ENCODE peak calls at places on chromosomes 13 and 19, in five cellular contexts. C is neuronal stem cell, O is H9, X is H1, E is mesendoderm. T is an unnamed sample.
A peak's percentile ranks its signal among the peaks of the same experiment; 100 is the strongest.

GRCh38 chr19:648904-649733 is 9.4 kb downstream of the FGF22 start:
- DNase-seq in C (no peak), O (no peak), X (no peak), E (no peak), T (no peak)

GRCh38 chr19:2477141-2477710 is 1.3 kb downstream of the GADD45B start:
- DNase-seq in C (no peak), O (no peak), X (peak; percentile 63), E (no peak), T (peak; percentile 47)

GRCh38 chr13:24264976-24265375 is 44.4 kb upstream of the C1QTNF9 start:
- DNase-seq in C (no peak), O (no peak), X (no peak), E (no peak), T (no peak)

GRCh38 chr19:18995804-18996241 is 37.5 kb downstream of the SUGP2 start:
- DNase-seq in C (peak; percentile 38), O (peak; percentile 88), X (peak; percentile 59), E (peak; percentile 94), T (peak; percentile 92)

GRCh38 chr19:51094696-51095279 is 12.1 kb upstream of the KLK14 start:
- DNase-seq in C (peak; percentile 72), O (peak; percentile 75), X (peak; percentile 83), E (peak; percentile 60), T (peak; percentile 17)

GRCh38 chr13:32695602-32696250 is 109.5 kb downstream of the PDS5B start:
- DNase-seq in C (no peak), O (no peak), X (no peak), E (no peak), T (no peak)

GRCh38 chr13:20399961-20400360 is 125.7 kb downstream of the CRYL1 start:
- DNase-seq in C (no peak), O (no peak), X (no peak), E (no peak), T (no peak)

GRCh38 chr13:74203576-74203975 is 69.4 kb upstream of the KLF12 start:
- DNase-seq in C (no peak), O (no peak), X (no peak), E (no peak), T (no peak)

GRCh38 chr19:6489278-6490061 is 7.9 kb upstream of the DENND1C start:
- DNase-seq in C (no peak), O (no peak), X (no peak), E (no peak), T (no peak)

GRCh38 chr13:97753269-97753668 is 200.2 kb upstream of the IPO5 start:
- DNase-seq in C (no peak), O (no peak), X (no peak), E (peak; percentile 19), T (no peak)

GRCh38 chr13:21526707-21527454 is 67.8 kb upstream of the ZDHHC20 start:
- DNase-seq in C (no peak), O (no peak), X (no peak), E (no peak), T (no peak)

GRCh38 chr19:51259348-51260245 is 8.7 kb downstream of the SIGLECL1 start:
- DNase-seq in C (peak; percentile 33), O (peak; percentile 54), X (peak; percentile 69), E (peak; percentile 62), T (peak; percentile 6)

GRCh38 chr19:40831502-40832430 is 18.5 kb downstream of the CYP2A6 start:
- DNase-seq in C (no peak), O (no peak), X (no peak), E (no peak), T (peak; percentile 98)

GRCh38 chr13:74200081-74200480 is 65.9 kb upstream of the KLF12 start:
- DNase-seq in C (no peak), O (no peak), X (no peak), E (peak; percentile 23), T (no peak)

GRCh38 chr19:19170053-19170945 is at the start of gene MEF2B:
- DNase-seq in C (peak; percentile 74), O (peak; percentile 94), X (peak; percentile 96), E (peak; percentile 89), T (peak; percentile 71)

GRCh38 chr13:20566424-20566916 is 487 bp upstream of the IFT88 start:
- DNase-seq in C (no peak), O (no peak), X (no peak), E (peak; percentile 90), T (peak; percentile 84)

GRCh38 chr13:38514575-38514974 is 164.9 kb downstream of the UFM1 start:
- DNase-seq in C (no peak), O (no peak), X (no peak), E (no peak), T (no peak)

GRCh38 chr19:38517321-38517720 is 83.8 kb downstream of the RYR1 start:
- DNase-seq in C (no peak), O (no peak), X (no peak), E (no peak), T (no peak)
- H3K23ac ChIP-seq in C (no peak overlapping the region), O (no peak overlapping the region), X (no peak overlapping the region), E (no peak overlapping the region), T (no peak overlapping the region)

GRCh38 chr13:71624641-71625040 is 242.4 kb downstream of the DACH1 start:
- DNase-seq in C (peak; percentile 14), O (no peak), X (no peak), E (peak; percentile 72), T (peak; percentile 44)
- H2BK15ac ChIP-seq in C (no peak overlapping the region), O (no peak overlapping the region), X (no peak overlapping the region), E (no peak overlapping the region), T (no peak overlapping the region)

DNA sequence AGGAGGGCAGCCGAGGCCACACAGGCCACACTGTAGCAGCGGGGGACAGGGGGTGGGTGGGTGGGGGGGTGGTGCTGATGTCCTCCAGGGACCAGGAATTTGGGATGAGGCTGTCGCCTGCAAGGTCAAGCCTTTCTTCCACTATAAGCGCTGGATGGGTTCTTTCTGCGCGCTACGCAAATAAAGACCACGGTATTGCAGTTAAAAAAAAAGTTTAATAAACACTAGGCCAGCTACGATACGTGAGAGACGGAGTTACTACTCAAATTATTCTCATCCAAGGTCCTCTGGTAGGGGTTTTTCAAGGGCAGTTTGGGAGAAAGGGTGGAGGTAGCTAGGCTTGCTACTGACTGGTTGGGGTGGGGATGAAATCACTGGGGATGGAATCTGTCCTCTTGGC is 508 bp upstream of the ZNF44 start:
- DNase-seq in C (no peak), O (no peak), X (no peak), E (no peak), T (no peak)
- H3K9ac ChIP-seq in C (peak overlapping the region; percentile 75), O (no peak overlapping the region), X (peak overlapping the region; percentile 80), E (peak overlapping the region; percentile 75), T (peak overlapping the region; percentile 99)

GRCh38 chr19:45884682-45885555 is 1.0 kb downstream of the IRF2BP1 start:
- DNase-seq in C (no peak), O (peak; percentile 47), X (no peak), E (peak; percentile 44), T (no peak)

GRCh38 chr19:45887311-45887710 is 1.4 kb upstream of the IRF2BP1 start:
- DNase-seq in C (no peak), O (no peak), X (no peak), E (no peak), T (no peak)

GRCh38 chr19:45886427-45887310 is 728 bp upstream of the IRF2BP1 start:
- DNase-seq in C (peak; percentile 91), O (peak; percentile 93), X (peak; percentile 93), E (peak; percentile 97), T (peak; percentile 97)

GRCh38 chr19:45883881-45884681 is 1.9 kb downstream of the IRF2BP1 start:
- DNase-seq in C (no peak), O (no peak), X (no peak), E (no peak), T (no peak)

GRCh38 chr19:45885556-45886426 is at the start of gene IRF2BP1:
- DNase-seq in C (peak; percentile 92), O (peak; percentile 91), X (peak; percentile 91), E (peak; percentile 96), T (peak; percentile 97)
- H3K23ac ChIP-seq in C (peak within 1 kb of the TSS; percentile 98), O (no peak within 1 kb of the TSS), X (no peak within 1 kb of the TSS), E (peak within 1 kb of the TSS; percentile 20), T (no peak within 1 kb of the TSS)

T was measured in mesenchymal stem cell.